ENCODE peak calls at places on chromosome 21, in ten cellular contexts. One of them, this sample, is unnamed.
A peak's percentile ranks its signal among the peaks of the same experiment; 100 is the strongest.

GRCh38 chr21:46109251-46110221 is 11.6 kb downstream of the COL6A2 start:
- DNase-seq in Panc1: no peak
- DNase-seq in cardiac septum: no peak
- DNase-seq in cardiac muscle cell: no peak
- DNase-seq in astrocyte of the hippocampus: no peak
- DNase-seq in T-helper 9 cell: no peak
- DNase-seq in NCI-H1694 treated with DMSO at 0.1 percent for 48 hours: no peak
- DNase-seq in C1 segment of cervical spinal cord: no peak
- DNase-seq in CD4-positive, alpha-beta T cell: no peak
- DNase-seq in G401: no peak
- DNase-seq in this sample: no peak

GRCh38 chr21:29114765-29115164 is 15.7 kb upstream of the MAP3K7CL start:
- DNase-seq in cardiac muscle cell: no peak
- DNase-seq in G401: no peak
- DNase-seq in T-helper 9 cell: no peak
- DNase-seq in astrocyte of the hippocampus: peak; percentile 51
- DNase-seq in NCI-H1694 treated with DMSO at 0.1 percent for 48 hours: no peak
- DNase-seq in Panc1: no peak
- DNase-seq in C1 segment of cervical spinal cord: no peak
- DNase-seq in CD4-positive, alpha-beta T cell: no peak
- DNase-seq in cardiac septum: no peak
- DNase-seq in this sample: no peak

GRCh38 chr21:25560151-25560783 is 47.0 kb downstream of the MRPL39 start:
- DNase-seq in G401: no peak
- DNase-seq in cardiac septum: no peak
- DNase-seq in CD4-positive, alpha-beta T cell: no peak
- DNase-seq in C1 segment of cervical spinal cord: no peak
- DNase-seq in NCI-H1694 treated with DMSO at 0.1 percent for 48 hours: no peak
- DNase-seq in T-helper 9 cell: no peak
- DNase-seq in Panc1: no peak
- DNase-seq in astrocyte of the hippocampus: no peak
- DNase-seq in cardiac muscle cell: peak; percentile 17
- DNase-seq in this sample: no peak

GRCh38 chr21:42578761-42579415 is 65.2 kb downstream of the SLC37A1 start:
- DNase-seq in T-helper 9 cell: no peak
- DNase-seq in CD4-positive, alpha-beta T cell: no peak
- DNase-seq in cardiac muscle cell: no peak
- DNase-seq in astrocyte of the hippocampus: no peak
- DNase-seq in C1 segment of cervical spinal cord: no peak
- DNase-seq in NCI-H1694 treated with DMSO at 0.1 percent for 48 hours: no peak
- DNase-seq in cardiac septum: peak; percentile 74
- DNase-seq in G401: no peak
- DNase-seq in Panc1: no peak
- DNase-seq in this sample: no peak

GRCh38 chr21:41536827-41537103 is 28.8 kb upstream of the TMPRSS2 start:
- DNase-seq in C1 segment of cervical spinal cord: no peak
- DNase-seq in G401: no peak
- DNase-seq in T-helper 9 cell: no peak
- DNase-seq in Panc1: no peak
- DNase-seq in cardiac septum: no peak
- DNase-seq in cardiac muscle cell: no peak
- DNase-seq in NCI-H1694 treated with DMSO at 0.1 percent for 48 hours: no peak
- DNase-seq in CD4-positive, alpha-beta T cell: no peak
- DNase-seq in astrocyte of the hippocampus: no peak
- DNase-seq in this sample: no peak

GRCh38 chr21:21018841-21019240 is 20.6 kb downstream of the NCAM2 start:
- DNase-seq in T-helper 9 cell: no peak
- DNase-seq in CD4-positive, alpha-beta T cell: no peak
- DNase-seq in NCI-H1694 treated with DMSO at 0.1 percent for 48 hours: no peak
- DNase-seq in Panc1: no peak
- DNase-seq in G401: no peak
- DNase-seq in C1 segment of cervical spinal cord: no peak
- DNase-seq in astrocyte of the hippocampus: peak; percentile 57
- DNase-seq in cardiac septum: no peak
- DNase-seq in cardiac muscle cell: no peak
- DNase-seq in this sample: peak; percentile 88

GRCh38 chr21:31490471-31490870 is 146.4 kb upstream of the TIAM1 start:
- DNase-seq in C1 segment of cervical spinal cord: no peak
- DNase-seq in T-helper 9 cell: no peak
- DNase-seq in NCI-H1694 treated with DMSO at 0.1 percent for 48 hours: no peak
- DNase-seq in astrocyte of the hippocampus: no peak
- DNase-seq in Panc1: no peak
- DNase-seq in cardiac muscle cell: no peak
- DNase-seq in cardiac septum: no peak
- DNase-seq in CD4-positive, alpha-beta T cell: no peak
- DNase-seq in G401: no peak
- DNase-seq in this sample: no peak

GRCh38 chr21:41808846-41809245 is 42.0 kb upstream of the RIPK4 start:
- DNase-seq in cardiac septum: peak; percentile 55
- DNase-seq in astrocyte of the hippocampus: no peak
- DNase-seq in cardiac muscle cell: no peak
- DNase-seq in CD4-positive, alpha-beta T cell: no peak
- DNase-seq in NCI-H1694 treated with DMSO at 0.1 percent for 48 hours: no peak
- DNase-seq in Panc1: no peak
- DNase-seq in G401: no peak
- DNase-seq in C1 segment of cervical spinal cord: no peak
- DNase-seq in T-helper 9 cell: no peak
- DNase-seq in this sample: no peak

GRCh38 chr21:34553199-34553952 is 41.4 kb upstream of the KCNE1 start:
- DNase-seq in cardiac septum: no peak
- DNase-seq in Panc1: peak; percentile 46
- DNase-seq in T-helper 9 cell: no peak
- DNase-seq in astrocyte of the hippocampus: peak; percentile 46
- DNase-seq in NCI-H1694 treated with DMSO at 0.1 percent for 48 hours: no peak
- DNase-seq in CD4-positive, alpha-beta T cell: no peak
- DNase-seq in G401: no peak
- DNase-seq in cardiac muscle cell: peak; percentile 75
- DNase-seq in C1 segment of cervical spinal cord: no peak
- DNase-seq in this sample: no peak

GRCh38 chr21:16330340-16331319 is 600.8 kb downstream of the USP25 start:
- DNase-seq in cardiac septum: no peak
- DNase-seq in astrocyte of the hippocampus: peak; percentile 87
- DNase-seq in G401: peak; percentile 93
- DNase-seq in cardiac muscle cell: peak; percentile 88
- DNase-seq in C1 segment of cervical spinal cord: no peak
- DNase-seq in Panc1: peak; percentile 51
- DNase-seq in T-helper 9 cell: no peak
- DNase-seq in NCI-H1694 treated with DMSO at 0.1 percent for 48 hours: peak; percentile 85
- DNase-seq in CD4-positive, alpha-beta T cell: no peak
- DNase-seq in this sample: peak; percentile 94

GRCh38 chr21:37223804-37224345 is 43.3 kb downstream of the VPS26C start:
- DNase-seq in C1 segment of cervical spinal cord: no peak
- DNase-seq in NCI-H1694 treated with DMSO at 0.1 percent for 48 hours: no peak
- DNase-seq in T-helper 9 cell: no peak
- DNase-seq in Panc1: no peak
- DNase-seq in CD4-positive, alpha-beta T cell: no peak
- DNase-seq in cardiac muscle cell: no peak
- DNase-seq in cardiac septum: no peak
- DNase-seq in astrocyte of the hippocampus: no peak
- DNase-seq in G401: no peak
- DNase-seq in this sample: no peak

GRCh38 chr21:15197696-15198095 is 132.9 kb upstream of the NRIP1 start:
- DNase-seq in C1 segment of cervical spinal cord: no peak
- DNase-seq in CD4-positive, alpha-beta T cell: no peak
- DNase-seq in T-helper 9 cell: no peak
- DNase-seq in astrocyte of the hippocampus: no peak
- DNase-seq in G401: no peak
- DNase-seq in cardiac muscle cell: peak; percentile 25
- DNase-seq in cardiac septum: no peak
- DNase-seq in NCI-H1694 treated with DMSO at 0.1 percent for 48 hours: no peak
- DNase-seq in Panc1: no peak
- DNase-seq in this sample: no peak

GRCh38 chr21:35256468-35256988 is 207.4 kb upstream of the RUNX1 start:
- DNase-seq in astrocyte of the hippocampus: peak; percentile 98
- DNase-seq in G401: no peak
- DNase-seq in T-helper 9 cell: no peak
- DNase-seq in cardiac septum: peak; percentile 87
- DNase-seq in NCI-H1694 treated with DMSO at 0.1 percent for 48 hours: peak; percentile 67
- DNase-seq in CD4-positive, alpha-beta T cell: no peak
- DNase-seq in C1 segment of cervical spinal cord: no peak
- DNase-seq in Panc1: peak; percentile 91
- DNase-seq in cardiac muscle cell: peak; percentile 99
- DNase-seq in this sample: no peak

GRCh38 chr21:18468775-18469174 is 65.2 kb upstream of the TMPRSS15 start:
- DNase-seq in CD4-positive, alpha-beta T cell: no peak
- DNase-seq in G401: no peak
- DNase-seq in NCI-H1694 treated with DMSO at 0.1 percent for 48 hours: no peak
- DNase-seq in cardiac muscle cell: no peak
- DNase-seq in astrocyte of the hippocampus: no peak
- DNase-seq in C1 segment of cervical spinal cord: no peak
- DNase-seq in cardiac septum: no peak
- DNase-seq in Panc1: no peak
- DNase-seq in T-helper 9 cell: no peak
- DNase-seq in this sample: no peak

GRCh38 chr21:17461014-17461413 is 51.8 kb upstream of the CXADR start:
- DNase-seq in T-helper 9 cell: no peak
- DNase-seq in cardiac muscle cell: peak; percentile 89
- DNase-seq in cardiac septum: no peak
- DNase-seq in G401: no peak
- DNase-seq in astrocyte of the hippocampus: peak; percentile 70
- DNase-seq in NCI-H1694 treated with DMSO at 0.1 percent for 48 hours: no peak
- DNase-seq in CD4-positive, alpha-beta T cell: no peak
- DNase-seq in Panc1: no peak
- DNase-seq in C1 segment of cervical spinal cord: no peak
- DNase-seq in this sample: no peak

GRCh38 chr21:40952551-40953330 is 105.8 kb upstream of the DSCAM start:
- DNase-seq in NCI-H1694 treated with DMSO at 0.1 percent for 48 hours: no peak
- DNase-seq in cardiac septum: no peak
- DNase-seq in G401: no peak
- DNase-seq in astrocyte of the hippocampus: no peak
- DNase-seq in CD4-positive, alpha-beta T cell: no peak
- DNase-seq in T-helper 9 cell: no peak
- DNase-seq in cardiac muscle cell: no peak
- DNase-seq in Panc1: no peak
- DNase-seq in C1 segment of cervical spinal cord: no peak
- DNase-seq in this sample: no peak

GRCh38 chr21:33640697-33641338 is 723 bp downstream of the CRYZL1 start:
- DNase-seq in T-helper 9 cell: no peak
- DNase-seq in G401: no peak
- DNase-seq in CD4-positive, alpha-beta T cell: no peak
- DNase-seq in NCI-H1694 treated with DMSO at 0.1 percent for 48 hours: no peak
- DNase-seq in astrocyte of the hippocampus: peak; percentile 46
- DNase-seq in cardiac septum: no peak
- DNase-seq in Panc1: no peak
- DNase-seq in C1 segment of cervical spinal cord: no peak
- DNase-seq in cardiac muscle cell: peak; percentile 37
- DNase-seq in this sample: no peak

GRCh38 chr21:29382029-29382654 is 83.4 kb downstream of the BACH1 start:
- DNase-seq in cardiac muscle cell: peak; percentile 32
- DNase-seq in C1 segment of cervical spinal cord: no peak
- DNase-seq in NCI-H1694 treated with DMSO at 0.1 percent for 48 hours: no peak
- DNase-seq in T-helper 9 cell: no peak
- DNase-seq in G401: no peak
- DNase-seq in Panc1: no peak
- DNase-seq in astrocyte of the hippocampus: peak; percentile 87
- DNase-seq in CD4-positive, alpha-beta T cell: no peak
- DNase-seq in cardiac septum: no peak
- DNase-seq in this sample: no peak

GRCh38 chr21:15444118-15444960 is 285.4 kb upstream of the USP25 start:
- DNase-seq in NCI-H1694 treated with DMSO at 0.1 percent for 48 hours: no peak
- DNase-seq in C1 segment of cervical spinal cord: no peak
- DNase-seq in CD4-positive, alpha-beta T cell: no peak
- DNase-seq in cardiac muscle cell: peak; percentile 9
- DNase-seq in astrocyte of the hippocampus: no peak
- DNase-seq in T-helper 9 cell: no peak
- DNase-seq in cardiac septum: no peak
- DNase-seq in G401: peak; percentile 7
- DNase-seq in Panc1: no peak
- DNase-seq in this sample: no peak

GRCh38 chr21:28419110-28419509 is 573.6 kb downstream of the LTN1 start:
- DNase-seq in G401: no peak
- DNase-seq in CD4-positive, alpha-beta T cell: no peak
- DNase-seq in T-helper 9 cell: no peak
- DNase-seq in cardiac muscle cell: peak; percentile 82
- DNase-seq in NCI-H1694 treated with DMSO at 0.1 percent for 48 hours: no peak
- DNase-seq in Panc1: no peak
- DNase-seq in cardiac septum: no peak
- DNase-seq in C1 segment of cervical spinal cord: no peak
- DNase-seq in astrocyte of the hippocampus: peak; percentile 39
- DNase-seq in this sample: no peak

GRCh38 chr21:44407493-44407892 is 47.8 kb upstream of the LRRC3 start:
- DNase-seq in cardiac muscle cell: no peak
- DNase-seq in NCI-H1694 treated with DMSO at 0.1 percent for 48 hours: no peak
- DNase-seq in C1 segment of cervical spinal cord: no peak
- DNase-seq in G401: no peak
- DNase-seq in CD4-positive, alpha-beta T cell: no peak
- DNase-seq in T-helper 9 cell: no peak
- DNase-seq in cardiac septum: no peak
- DNase-seq in Panc1: no peak
- DNase-seq in astrocyte of the hippocampus: no peak
- DNase-seq in this sample: no peak

GRCh38 chr21:28126521-28127317 is 866.0 kb downstream of the LTN1 start:
- DNase-seq in astrocyte of the hippocampus: no peak
- DNase-seq in Panc1: no peak
- DNase-seq in C1 segment of cervical spinal cord: no peak
- DNase-seq in CD4-positive, alpha-beta T cell: no peak
- DNase-seq in T-helper 9 cell: no peak
- DNase-seq in cardiac septum: no peak
- DNase-seq in cardiac muscle cell: no peak
- DNase-seq in G401: no peak
- DNase-seq in NCI-H1694 treated with DMSO at 0.1 percent for 48 hours: no peak
- DNase-seq in this sample: no peak

GRCh38 chr21:42340187-42340586 is 10.6 kb downstream of the TFF2 start:
- DNase-seq in NCI-H1694 treated with DMSO at 0.1 percent for 48 hours: no peak
- DNase-seq in cardiac muscle cell: no peak
- DNase-seq in C1 segment of cervical spinal cord: no peak
- DNase-seq in cardiac septum: no peak
- DNase-seq in G401: no peak
- DNase-seq in CD4-positive, alpha-beta T cell: no peak
- DNase-seq in T-helper 9 cell: no peak
- DNase-seq in astrocyte of the hippocampus: no peak
- DNase-seq in Panc1: no peak
- DNase-seq in this sample: no peak

GRCh38 chr21:41207401-41208388 is 39.7 kb downstream of the BACE2 start:
- DNase-seq in NCI-H1694 treated with DMSO at 0.1 percent for 48 hours: no peak
- DNase-seq in Panc1: no peak
- DNase-seq in CD4-positive, alpha-beta T cell: no peak
- DNase-seq in astrocyte of the hippocampus: peak; percentile 76
- DNase-seq in G401: peak; percentile 9
- DNase-seq in cardiac muscle cell: peak; percentile 89
- DNase-seq in T-helper 9 cell: no peak
- DNase-seq in cardiac septum: no peak
- DNase-seq in C1 segment of cervical spinal cord: no peak
- DNase-seq in this sample: peak; percentile 33

GRCh38 chr21:29477941-29478340 is 179.2 kb downstream of the BACH1 start:
- DNase-seq in cardiac muscle cell: peak; percentile 30
- DNase-seq in CD4-positive, alpha-beta T cell: no peak
- DNase-seq in cardiac septum: no peak
- DNase-seq in Panc1: no peak
- DNase-seq in astrocyte of the hippocampus: peak; percentile 58
- DNase-seq in T-helper 9 cell: no peak
- DNase-seq in NCI-H1694 treated with DMSO at 0.1 percent for 48 hours: no peak
- DNase-seq in G401: no peak
- DNase-seq in C1 segment of cervical spinal cord: no peak
- DNase-seq in this sample: no peak

GRCh38 chr21:37000381-37000780 is 6.1 kb upstream of the RIPPLY3 start:
- DNase-seq in G401: no peak
- DNase-seq in Panc1: no peak
- DNase-seq in NCI-H1694 treated with DMSO at 0.1 percent for 48 hours: no peak
- DNase-seq in T-helper 9 cell: no peak
- DNase-seq in cardiac muscle cell: no peak
- DNase-seq in cardiac septum: no peak
- DNase-seq in CD4-positive, alpha-beta T cell: no peak
- DNase-seq in astrocyte of the hippocampus: no peak
- DNase-seq in C1 segment of cervical spinal cord: no peak
- DNase-seq in this sample: no peak

GRCh38 chr21:33817136-33817535 is 98.5 kb downstream of the ATP5PO start:
- DNase-seq in astrocyte of the hippocampus: no peak
- DNase-seq in C1 segment of cervical spinal cord: no peak
- DNase-seq in cardiac septum: no peak
- DNase-seq in T-helper 9 cell: no peak
- DNase-seq in Panc1: no peak
- DNase-seq in cardiac muscle cell: no peak
- DNase-seq in G401: no peak
- DNase-seq in NCI-H1694 treated with DMSO at 0.1 percent for 48 hours: no peak
- DNase-seq in CD4-positive, alpha-beta T cell: no peak
- DNase-seq in this sample: no peak

GRCh38 chr21:16124397-16125130 is 394.8 kb downstream of the USP25 start:
- DNase-seq in C1 segment of cervical spinal cord: no peak
- DNase-seq in astrocyte of the hippocampus: peak; percentile 49
- DNase-seq in T-helper 9 cell: no peak
- DNase-seq in NCI-H1694 treated with DMSO at 0.1 percent for 48 hours: no peak
- DNase-seq in G401: no peak
- DNase-seq in cardiac muscle cell: peak; percentile 91
- DNase-seq in Panc1: no peak
- DNase-seq in CD4-positive, alpha-beta T cell: no peak
- DNase-seq in cardiac septum: no peak
- DNase-seq in this sample: no peak

This sample was measured in globus pallidus.